ENCODE peak calls at places on chromosomes 7 and 10, in eight cellular contexts. R is keratinocyte, N is foreskin fibroblast, L is fibroblast of pulmonary artery, H is HCT116, K is Peyer's patch, V is neural progenitor cell, Y is fibroblast of lung. A is an unnamed sample.

GRCh38 chr10:125521721-125522680 is 161.0 kb downstream of the TEX36 start:
- DNase-seq in R (no peak), N (no peak), L (no peak), H (peak; percentile 88), K (no peak), V (peak; percentile 46), Y (no peak), A (no peak)

GRCh38 chr10:82497451-82497850 is 622.5 kb downstream of the NRG3 start:
- DNase-seq in R (no peak), N (peak; percentile 88), L (peak; percentile 64), H (no peak), K (no peak), V (no peak), Y (peak; percentile 45), A (no peak)

GRCh38 chr7:14825909-14826308 is 76.6 kb downstream of the DGKB start:
- DNase-seq in R (no peak), N (no peak), L (no peak), H (no peak), K (no peak), V (no peak), Y (no peak), A (no peak)

GRCh38 chr10:61081331-61081730 is 137.3 kb upstream of the RHOBTB1 start:
- DNase-seq in R (no peak), N (no peak), L (no peak), H (no peak), K (no peak), V (no peak), Y (peak; percentile 90), A (no peak)

GRCh38 chr7:83267141-83267631 is 104.5 kb upstream of the PCLO start:
- DNase-seq in R (no peak), N (peak; percentile 75), L (peak; percentile 47), H (no peak), K (no peak), V (no peak), Y (peak; percentile 29), A (no peak)

GRCh38 chr7:127390186-127390816 is 2.2 kb downstream of the ZNF800 start:
- DNase-seq in R (no peak), N (no peak), L (no peak), H (no peak), K (no peak), V (no peak), Y (no peak), A (no peak)

GRCh38 chr7:27165089-27165654 is at the start of gene HOXA9:
- DNase-seq in R (peak; percentile 79), N (peak; percentile 96), L (no peak), H (peak; percentile 94), K (peak; percentile 91), V (no peak), Y (no peak), A (no peak)

GRCh38 chr7:5701085-5701914 is 80.2 kb downstream of the RNF216 start:
- DNase-seq in R (no peak), N (no peak), L (no peak), H (no peak), K (no peak), V (no peak), Y (peak; percentile 46), A (no peak)

GRCh38 chr10:101018118-101018599 is 12.8 kb downstream of the PDZD7 start:
- DNase-seq in R (no peak), N (peak; percentile 41), L (no peak), H (no peak), K (no peak), V (peak; percentile 49), Y (no peak), A (no peak)

DNA sequence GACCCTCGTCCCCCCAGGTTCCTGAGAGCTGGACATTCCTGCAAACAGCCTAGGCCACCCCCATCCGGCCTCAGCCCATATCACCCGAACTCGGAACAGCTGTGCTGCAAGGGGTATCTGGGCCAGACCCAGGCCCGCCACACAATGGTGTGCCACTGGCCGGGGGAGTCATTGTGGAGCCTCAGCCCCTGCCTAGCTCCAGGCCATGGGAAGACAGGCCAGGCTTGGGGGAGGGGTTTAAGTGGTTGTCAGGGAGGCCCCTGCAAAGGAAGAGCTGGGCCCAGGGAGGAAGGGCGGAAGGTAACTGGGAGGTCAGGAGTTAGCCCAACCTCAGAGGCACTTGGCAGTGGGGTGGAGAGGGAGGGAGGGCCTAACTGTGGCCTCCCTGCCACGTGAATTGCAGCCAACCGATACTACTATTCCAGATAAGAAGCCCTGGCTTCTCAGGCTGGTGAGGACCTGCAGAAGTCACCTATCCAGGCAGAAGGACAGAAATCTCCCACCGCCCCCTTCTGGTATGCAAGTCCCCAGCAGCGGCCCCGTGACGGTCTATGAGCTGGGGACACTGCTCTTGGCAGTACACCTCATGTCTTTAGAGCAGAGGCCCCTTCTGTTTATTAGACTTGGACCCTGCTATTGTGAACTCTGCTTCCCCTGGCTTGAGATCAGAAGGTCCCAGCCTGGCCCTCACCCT is 26.8 kb downstream of the VSIR start:
- DNase-seq in R (no peak), N (peak; percentile 14), L (no peak), H (no peak), K (no peak), V (peak; percentile 45), Y (no peak), A (no peak)
- H3K4me3 ChIP-seq in R (no peak overlapping the region), N (no peak overlapping the region), L (no peak overlapping the region), H (no peak overlapping the region), K (no peak overlapping the region), V (no peak overlapping the region), Y (no peak overlapping the region), A (no peak overlapping the region)

GRCh38 chr10:1348773-1349050 is 292.5 kb downstream of the WDR37 start:
- DNase-seq in R (no peak), N (no peak), L (no peak), H (no peak), K (no peak), V (no peak), Y (no peak), A (no peak)

GRCh38 chr10:1347525-1347924 is 291.3 kb downstream of the WDR37 start:
- DNase-seq in R (no peak), N (no peak), L (no peak), H (no peak), K (no peak), V (no peak), Y (no peak), A (no peak)

GRCh38 chr10:1346201-1346600 is 290.0 kb downstream of the WDR37 start:
- DNase-seq in R (no peak), N (no peak), L (no peak), H (no peak), K (no peak), V (no peak), Y (no peak), A (no peak)

GRCh38 chr10:1345368-1345767 is 289.2 kb downstream of the WDR37 start:
- DNase-seq in R (no peak), N (no peak), L (no peak), H (no peak), K (no peak), V (no peak), Y (no peak), A (no peak)

GRCh38 chr10:1347962-1348772 is 292.0 kb downstream of the WDR37 start:
- DNase-seq in R (no peak), N (no peak), L (no peak), H (no peak), K (no peak), V (no peak), Y (no peak), A (no peak)
- TF ChIP-seq CTCF in R (no peak), N (no peak), L (no peak), H (no peak), K (no peak), V (no peak), Y (no peak), A (no peak)

GRCh38 chr10:3241128-3242057 is 68.8 kb upstream of the PITRM1 start:
- DNase-seq in R (no peak), N (no peak), L (no peak), H (no peak), K (no peak), V (no peak), Y (peak; percentile 56), A (no peak)
- H3K4me3 ChIP-seq in R (no peak overlapping the region), N (no peak overlapping the region), L (no peak overlapping the region), H (no peak overlapping the region), K (no peak overlapping the region), V (no peak overlapping the region), Y (no peak overlapping the region), A (no peak overlapping the region)

DNA sequence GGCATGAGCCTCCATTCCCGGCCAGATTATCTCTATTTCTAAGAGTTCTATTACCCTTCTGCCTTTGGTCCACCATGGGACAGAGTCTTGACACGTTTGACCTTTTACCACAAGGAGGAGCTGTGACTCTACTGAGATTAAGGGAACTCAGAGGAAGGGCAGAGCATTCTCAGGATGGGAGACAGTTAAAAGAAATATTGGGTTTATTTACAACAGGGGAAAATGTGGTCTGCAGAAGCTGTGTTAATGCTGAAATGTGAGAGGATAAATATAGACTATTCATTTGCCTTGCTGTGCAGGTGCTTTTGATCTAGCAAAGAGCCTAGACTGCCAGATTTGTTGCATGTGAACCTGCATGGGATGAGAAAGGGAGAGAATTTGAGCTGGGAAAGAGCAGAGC is 45.8 kb upstream of the PRSS58 start:
- DNase-seq in R (no peak), N (no peak), L (no peak), H (peak; percentile 18), K (no peak), V (peak; percentile 75), Y (no peak), A (no peak)
- TF ChIP-seq CTCF in R (peak; percentile 31), N (no peak), L (no peak), H (peak; percentile 50), K (no peak), V (peak; percentile 72), Y (no peak), A (no peak)